ENCODE peak calls at places on chromosomes 11 and 22, in ten cellular contexts. A is right lobe of liver, Q is esophagus squamous epithelium, I is lower leg skin, T is A549, X is K562, P is prostate gland, G is gastrocnemius medialis, F is HepG2, Z is tibial nerve. Y is an unnamed sample.

GRCh38 chr11:115711021-115711420 is 206.8 kb upstream of the CADM1 start:
- DNase-seq in A (no peak), Q (no peak), I (no peak), T (no peak), X (no peak), P (no peak), G (no peak), F (no peak), Z (no peak), Y (no peak)

GRCh38 chr22:50255607-50256006 is 4.5 kb upstream of the HDAC10 start:
- DNase-seq in A (no peak), Q (no peak), I (no peak), T (no peak), X (no peak), P (no peak), G (no peak), F (no peak), Z (no peak), Y (no peak)

GRCh38 chr11:85195934-85196333 is 431.2 kb downstream of the DLG2 start:
- DNase-seq in A (no peak), Q (no peak), I (no peak), T (no peak), X (no peak), P (no peak), G (no peak), F (no peak), Z (no peak), Y (no peak)

GRCh38 chr11:23010790-23011340 is 150.6 kb upstream of the CCDC179 start:
- DNase-seq in A (no peak), Q (no peak), I (no peak), T (no peak), X (no peak), P (no peak), G (no peak), F (no peak), Z (no peak), Y (no peak)

GRCh38 chr11:1290052-1291040 is 19.1 kb downstream of the TOLLIP start:
- DNase-seq in A (peak), Q (no peak), I (no peak), T (no peak), X (no peak), P (no peak), G (no peak), F (no peak), Z (no peak), Y (no peak)

GRCh38 chr11:87849216-87849615 is 326.0 kb downstream of the RAB38 start:
- DNase-seq in A (no peak), Q (no peak), I (no peak), T (no peak), X (no peak), P (no peak), G (no peak), F (no peak), Z (no peak), Y (no peak)

GRCh38 chr11:64711138-64711943 is 11.7 kb downstream of the NRXN2 start:
- DNase-seq in A (no peak), Q (no peak), I (no peak), T (no peak), X (peak), P (no peak), G (no peak), F (no peak), Z (no peak), Y (no peak)

GRCh38 chr22:29152381-29153138 is 53.1 kb upstream of the EMID1 start:
- DNase-seq in A (no peak), Q (no peak), I (no peak), T (no peak), X (peak), P (no peak), G (no peak), F (no peak), Z (no peak), Y (peak)

GRCh38 chr22:49077036-49077393 is 750.7 kb downstream of the BRD1 start:
- DNase-seq in A (no peak), Q (no peak), I (no peak), T (no peak), X (no peak), P (no peak), G (no peak), F (no peak), Z (no peak), Y (no peak)

GRCh38 chr11:113618360-113618759 is 87.7 kb downstream of the TMPRSS5 start:
- DNase-seq in A (no peak), Q (no peak), I (no peak), T (no peak), X (no peak), P (no peak), G (no peak), F (no peak), Z (no peak), Y (no peak)

GRCh38 chr22:23268139-23268712 is 87.9 kb downstream of the BCR start:
- DNase-seq in A (no peak), Q (no peak), I (no peak), T (no peak), X (peak), P (no peak), G (no peak), F (no peak), Z (no peak), Y (no peak)

GRCh38 chr22:39942433-39943213 is 17.6 kb upstream of the TMA7B start:
- DNase-seq in A (no peak), Q (no peak), I (no peak), T (no peak), X (no peak), P (no peak), G (no peak), F (no peak), Z (no peak), Y (peak)

GRCh38 chr22:31243339-31244043 is 31.4 kb downstream of the LIMK2 start:
- DNase-seq in A (no peak), Q (no peak), I (no peak), T (peak), X (no peak), P (no peak), G (peak), F (no peak), Z (no peak), Y (no peak)

GRCh38 chr22:30286813-30287625 is 2.3 kb downstream of the CASTOR1 start:
- DNase-seq in A (peak), Q (peak), I (peak), T (peak), X (peak), P (peak), G (no peak), F (peak), Z (peak), Y (peak)

GRCh38 chr11:44208976-44209603 is 100.8 kb downstream of the ALX4 start:
- DNase-seq in A (no peak), Q (no peak), I (no peak), T (no peak), X (no peak), P (no peak), G (no peak), F (peak), Z (no peak), Y (no peak)

GRCh38 chr22:44030702-44031082 is 6.6 kb downstream of the PARVB start:
- DNase-seq in A (no peak), Q (no peak), I (no peak), T (no peak), X (peak), P (no peak), G (no peak), F (no peak), Z (no peak), Y (peak)

GRCh38 chr22:36022162-36022561 is 6.5 kb downstream of the RBFOX2 start:
- DNase-seq in A (no peak), Q (no peak), I (no peak), T (no peak), X (no peak), P (no peak), G (no peak), F (no peak), Z (no peak), Y (no peak)

GRCh38 chr11:34749666-34750659 is 129.1 kb downstream of the EHF start:
- DNase-seq in A (peak), Q (no peak), I (peak), T (no peak), X (no peak), P (peak), G (peak), F (no peak), Z (peak), Y (no peak)

GRCh38 chr22:46180370-46181137 is 30.2 kb downstream of the PPARA start:
- DNase-seq in A (no peak), Q (no peak), I (no peak), T (no peak), X (peak), P (no peak), G (no peak), F (no peak), Z (no peak), Y (peak)

GRCh38 chr11:120471131-120471530 is 40.4 kb upstream of the GRIK4 start:
- DNase-seq in A (no peak), Q (no peak), I (no peak), T (no peak), X (no peak), P (no peak), G (no peak), F (no peak), Z (no peak), Y (no peak)

GRCh38 chr11:100855466-100856067 is 168.5 kb downstream of the ARHGAP42 start:
- DNase-seq in A (no peak), Q (no peak), I (no peak), T (peak), X (peak), P (no peak), G (no peak), F (peak), Z (no peak), Y (peak)

GRCh38 chr11:19253149-19253540 is 12.4 kb upstream of the E2F8 start:
- DNase-seq in A (no peak), Q (no peak), I (no peak), T (no peak), X (no peak), P (no peak), G (no peak), F (no peak), Z (no peak), Y (no peak)

GRCh38 chr11:69317401-69318092 is 23.6 kb downstream of the MYEOV start:
- DNase-seq in A (no peak), Q (no peak), I (no peak), T (no peak), X (no peak), P (no peak), G (no peak), F (no peak), Z (no peak), Y (no peak)

GRCh38 chr11:117229411-117229810 is 2.5 kb downstream of the PCSK7 start:
- DNase-seq in A (no peak), Q (no peak), I (peak), T (no peak), X (no peak), P (no peak), G (no peak), F (no peak), Z (no peak), Y (no peak)
- TF ChIP-seq POLR2A in A (no peak), Q (no peak), I (no peak), T (no peak), X (no peak), P (no peak), G (no peak), F (no peak), Z (no peak), Y (no peak)

DNA sequence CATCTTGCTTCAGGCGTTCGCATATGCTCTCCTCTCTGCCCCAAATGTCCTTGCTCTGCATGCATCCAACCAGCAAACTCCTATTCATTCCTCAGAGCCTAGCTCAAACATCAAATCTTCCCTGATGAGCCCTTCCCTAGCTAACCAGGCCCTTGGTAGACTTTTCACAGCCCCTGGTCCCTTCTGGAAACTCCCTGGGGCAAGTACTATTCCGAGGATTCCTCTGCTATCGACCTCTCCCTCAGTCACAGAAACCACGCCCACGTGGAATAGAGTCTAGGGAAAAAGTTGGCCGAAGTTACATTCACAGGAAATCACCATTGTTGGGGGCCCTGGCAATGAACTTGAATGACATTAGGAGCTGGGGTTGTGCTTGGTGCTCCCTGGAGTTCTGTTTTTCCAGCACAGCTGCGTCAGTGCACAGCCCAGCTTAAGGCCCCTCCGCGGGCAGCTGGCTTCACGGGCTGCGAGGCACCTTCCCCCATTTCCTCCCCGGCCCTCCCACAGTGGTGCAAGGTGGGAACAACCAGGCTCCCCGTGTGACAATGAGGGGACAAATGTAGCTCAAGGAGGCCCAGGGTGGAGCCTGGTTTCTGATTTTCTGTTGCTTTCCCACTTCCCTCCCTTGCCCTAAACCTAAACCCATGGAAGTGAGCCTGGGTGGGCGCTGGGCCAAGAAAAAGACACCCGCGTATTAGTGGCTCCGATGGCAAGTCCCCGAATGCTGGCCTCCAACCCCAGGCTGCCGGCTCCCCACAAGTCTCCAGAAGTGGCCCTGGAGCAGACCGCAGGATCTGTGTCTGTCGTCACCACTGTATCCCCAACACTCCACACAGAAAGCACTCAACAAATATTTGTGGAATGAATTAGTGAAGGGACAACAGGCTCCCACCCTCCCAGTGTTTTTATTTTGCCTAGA is 4.3 kb upstream of the ATP5MGL start:
- DNase-seq in A (no peak), Q (no peak), I (no peak), T (no peak), X (no peak), P (no peak), G (no peak), F (no peak), Z (no peak), Y (no peak)
- TF ChIP-seq POLR2A in A (no peak), Q (no peak), I (no peak), T (no peak), X (no peak), P (no peak), G (no peak), F (no peak), Z (no peak), Y (no peak)

GRCh38 chr11:32105871-32106312 is 15.0 kb downstream of the RCN1 start:
- DNase-seq in A (no peak), Q (no peak), I (no peak), T (no peak), X (no peak), P (no peak), G (no peak), F (no peak), Z (no peak), Y (no peak)

GRCh38 chr11:32109138-32109537 is 18.3 kb downstream of the RCN1 start:
- DNase-seq in A (no peak), Q (no peak), I (no peak), T (no peak), X (no peak), P (no peak), G (no peak), F (no peak), Z (no peak), Y (no peak)

GRCh38 chr11:32109596-32109995 is 18.7 kb downstream of the RCN1 start:
- DNase-seq in A (no peak), Q (no peak), I (no peak), T (no peak), X (no peak), P (no peak), G (no peak), F (no peak), Z (no peak), Y (no peak)

GRCh38 chr11:32108576-32108975 is 17.7 kb downstream of the RCN1 start:
- DNase-seq in A (no peak), Q (no peak), I (no peak), T (no peak), X (no peak), P (no peak), G (no peak), F (no peak), Z (no peak), Y (no peak)

DNA sequence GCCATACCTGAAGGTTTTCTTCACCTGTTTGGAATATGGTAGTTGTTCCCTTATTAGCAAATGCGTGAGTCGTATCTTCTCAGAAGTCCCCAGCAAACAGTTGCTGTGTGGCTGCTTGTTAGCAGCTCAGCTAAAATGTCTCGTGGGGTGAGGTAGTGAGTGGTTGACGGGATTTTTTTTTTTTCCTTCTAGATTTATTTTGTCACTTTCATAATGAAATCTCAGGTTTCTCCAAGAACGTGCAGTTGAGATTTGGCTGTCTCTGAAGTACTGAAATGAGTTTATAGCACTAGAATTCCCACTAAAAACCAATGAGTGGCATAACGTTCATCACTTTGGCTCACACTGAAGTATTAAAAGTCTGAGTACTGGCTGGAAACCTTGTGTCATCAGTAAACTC is 16.8 kb downstream of the RCN1 start:
- DNase-seq in A (no peak), Q (no peak), I (no peak), T (no peak), X (no peak), P (no peak), G (no peak), F (no peak), Z (no peak), Y (no peak)
- TF ChIP-seq POLR2A in A (no peak), Q (no peak), I (no peak), T (no peak), X (no peak), P (no peak), G (no peak), F (no peak), Z (no peak), Y (no peak)

GRCh38 chr11:102111787-102112653 is 1.8 kb downstream of the YAP1 start:
- DNase-seq in A (peak), Q (no peak), I (no peak), T (peak), X (no peak), P (peak), G (peak), F (peak), Z (peak), Y (no peak)
- TF ChIP-seq POLR2A in A (peak), Q (peak), I (no peak), T (no peak), X (no peak), P (no peak), G (peak), F (peak), Z (no peak), Y (no peak)

GRCh38 chr11:45922425-45923082 is at the start of gene LARGE2:
- DNase-seq in A (no peak), Q (no peak), I (peak), T (no peak), X (peak), P (peak), G (no peak), F (no peak), Z (no peak), Y (no peak)
- TF ChIP-seq POLR2A in A (no peak), Q (peak), I (no peak), T (no peak), X (no peak), P (peak), G (no peak), F (peak), Z (no peak), Y (no peak)

GRCh38 chr11:47269002-47269828 is 718 bp upstream of the MADD start:
- DNase-seq in A (peak), Q (peak), I (peak), T (peak), X (peak), P (peak), G (peak), F (peak), Z (peak), Y (peak)

GRCh38 chr11:47268448-47269001 is 1.4 kb upstream of the MADD start:
- DNase-seq in A (no peak), Q (no peak), I (no peak), T (no peak), X (no peak), P (no peak), G (no peak), F (no peak), Z (no peak), Y (no peak)

GRCh38 chr11:47270331-47271271 is 668 bp downstream of the MADD start:
- DNase-seq in A (no peak), Q (no peak), I (no peak), T (peak), X (peak), P (peak), G (no peak), F (peak), Z (no peak), Y (peak)

GRCh38 chr11:47271328-47271727 is 1.4 kb downstream of the MADD start:
- DNase-seq in A (no peak), Q (no peak), I (no peak), T (no peak), X (no peak), P (no peak), G (no peak), F (no peak), Z (no peak), Y (peak)

GRCh38 chr11:47269829-47270305 is at the start of gene MADD:
- DNase-seq in A (peak), Q (peak), I (peak), T (peak), X (peak), P (peak), G (peak), F (peak), Z (peak), Y (peak)
- TF ChIP-seq POLR2A in A (peak), Q (peak), I (peak), T (peak), X (peak), P (peak), G (peak), F (peak), Z (no peak), Y (peak)

DNA sequence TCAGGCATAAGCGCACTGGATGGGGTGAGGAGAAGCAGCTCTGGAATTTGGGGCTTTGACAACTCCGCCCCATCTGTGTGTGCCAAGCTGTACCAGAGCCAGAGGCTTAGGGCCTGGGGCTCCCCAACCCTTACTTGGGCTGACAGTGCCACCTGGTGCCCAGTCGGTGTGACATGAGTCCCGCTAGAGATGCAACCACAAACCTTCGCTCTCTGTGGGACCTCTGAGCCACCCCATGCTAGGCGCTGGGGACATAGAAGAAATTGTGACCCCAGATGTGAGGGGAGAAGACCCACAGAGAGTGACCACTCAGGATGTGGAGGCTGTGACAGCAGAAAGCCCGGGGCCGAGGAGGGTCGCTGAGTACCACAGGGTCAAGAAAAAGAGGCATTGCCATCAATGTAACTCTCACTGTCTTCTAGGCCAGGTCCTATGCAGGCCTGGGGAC is 36.0 kb upstream of the FCHSD2 start:
- DNase-seq in A (peak), Q (peak), I (peak), T (peak), X (peak), P (peak), G (peak), F (peak), Z (peak), Y (peak)
- TF ChIP-seq POLR2A in A (no peak), Q (no peak), I (no peak), T (no peak), X (no peak), P (no peak), G (no peak), F (no peak), Z (no peak), Y (no peak)

GRCh38 chr11:27362749-27363575 is at the start of gene CCDC34:
- DNase-seq in A (peak), Q (peak), I (peak), T (peak), X (peak), P (peak), G (peak), F (peak), Z (peak), Y (peak)
- TF ChIP-seq POLR2A in A (no peak), Q (peak), I (no peak), T (peak), X (peak), P (no peak), G (no peak), F (peak), Z (no peak), Y (peak)

Y was measured in erythroblast.